ENCODE peak calls at places on chromosomes 1 and 21, in four cellular contexts. A is ACHN, O is AG08395, K is nucleus accumbens. N is an unnamed sample.

GRCh38 chr1:11804666-11805453 is 904 bp downstream of the MTHFR start:
- DNase-seq in K (peak), O (no peak), A (peak), N (no peak)

GRCh38 chr21:43362928-43363314 is 64.0 kb downstream of the SIK1 start:
- DNase-seq in A (no peak), K (no peak), O (no peak), N (no peak)

GRCh38 chr1:27398405-27399149 is 6.2 kb downstream of the GPR3 start:
- DNase-seq in A (no peak), K (no peak), O (no peak), N (no peak)

GRCh38 chr1:116481934-116482333 is 88.9 kb downstream of the CD58 start:
- DNase-seq in A (no peak), K (no peak), O (no peak), N (no peak)

GRCh38 chr1:179128520-179128919 is 46.6 kb downstream of the TOR3A start:
- DNase-seq in O (no peak), A (no peak), K (no peak), N (no peak)

GRCh38 chr1:51839094-51839493 is 39.4 kb downstream of the NRDC start:
- DNase-seq in K (no peak), A (no peak), O (no peak), N (no peak)

GRCh38 chr1:78619029-78619428 is 1.2 kb upstream of the IFI44L start:
- DNase-seq in A (peak), O (no peak), K (no peak), N (no peak)

GRCh38 chr1:93567255-93567918 is 114.2 kb downstream of the BCAR3 start:
- DNase-seq in A (peak), K (no peak), O (peak), N (peak)

GRCh38 chr1:227738820-227739219 is 3.6 kb downstream of the SNAP47 start:
- DNase-seq in K (no peak), A (no peak), O (no peak), N (no peak)

GRCh38 chr21:31656199-31657095 is 3.0 kb upstream of the SOD1 start:
- DNase-seq in K (no peak), O (no peak), A (peak), N (no peak)

GRCh38 chr21:32981096-32981495 is 44.6 kb upstream of the OLIG2 start:
- DNase-seq in O (no peak), K (no peak), A (no peak), N (no peak)

GRCh38 chr1:156465747-156466365 is 34.7 kb downstream of the MEF2D start:
- DNase-seq in K (no peak), A (peak), O (no peak), N (no peak)

GRCh38 chr1:19208710-19209438 is 1.2 kb downstream of the UBR4 start:
- DNase-seq in K (no peak), A (peak), O (peak), N (no peak)

GRCh38 chr21:45264146-45264918 is 23.4 kb downstream of the POFUT2 start:
- DNase-seq in A (no peak), O (no peak), K (no peak), N (no peak)

GRCh38 chr1:83910461-83910860 is 88.5 kb downstream of the TTLL7 start:
- DNase-seq in O (no peak), K (no peak), A (no peak), N (no peak)

GRCh38 chr1:245046310-245046709 is 108.5 kb upstream of the KIF26B start:
- DNase-seq in K (no peak), O (no peak), A (no peak), N (no peak)

GRCh38 chr21:25670726-25671125 is 31.7 kb downstream of the JAM2 start:
- DNase-seq in O (peak), A (no peak), K (no peak), N (no peak)

GRCh38 chr1:9699361-9699760 is 47.8 kb downstream of the PIK3CD start:
- DNase-seq in A (no peak), O (no peak), K (no peak), N (no peak)

GRCh38 chr1:6587261-6588005 is 7.6 kb downstream of the ZBTB48 start:
- DNase-seq in K (peak), A (no peak), O (no peak), N (no peak)

GRCh38 chr1:210400043-210400840 is 71.5 kb downstream of the HHAT start:
- DNase-seq in O (peak), K (peak), A (peak), N (no peak)

GRCh38 chr21:45385549-45386050 is 19.4 kb upstream of the COL18A1 start:
- DNase-seq in O (no peak), K (no peak), A (no peak), N (no peak)

GRCh38 chr1:30313176-30313575 is 410.2 kb downstream of the MATN1 start:
- DNase-seq in O (no peak), A (no peak), K (no peak), N (no peak)

GRCh38 chr21:15669247-15669646 is 60.5 kb upstream of the USP25 start:
- DNase-seq in O (no peak), A (no peak), K (no peak), N (no peak)

GRCh38 chr1:85621430-85621829 is 40.9 kb downstream of the CCN1 start:
- DNase-seq in A (no peak), K (no peak), O (no peak), N (no peak)

GRCh38 chr1:201598396-201598795 is 59.5 kb downstream of the NAV1 start:
- DNase-seq in A (no peak), K (no peak), O (no peak), N (no peak)

GRCh38 chr1:26705788-26706237 is 10.0 kb downstream of the ARID1A start:
- DNase-seq in A (peak), O (peak), K (no peak), N (peak)

GRCh38 chr1:53644496-53644895 is 94.5 kb downstream of the GLIS1 start:
- DNase-seq in O (no peak), K (no peak), A (no peak), N (no peak)